ENCODE peak calls at places on chromosomes 13 and 19, in eight cellular contexts. One of them, this sample, is unnamed.

GRCh38 chr19:591099-591958 is 1.6 kb downstream of the HCN2 start:
- DNase-seq in omental fat pad: no peak
- DNase-seq in B cell: no peak
- DNase-seq in D721Med: no peak
- DNase-seq in WTC11: peak; percentile 52
- DNase-seq in astrocyte of the spinal cord: no peak
- DNase-seq in IMR-90: no peak
- DNase-seq in OCI-LY7: no peak
- DNase-seq in this sample: no peak

GRCh38 chr13:95128045-95128643 is 173.1 kb downstream of the ABCC4 start:
- DNase-seq in omental fat pad: no peak
- DNase-seq in B cell: no peak
- DNase-seq in D721Med: no peak
- DNase-seq in WTC11: no peak
- DNase-seq in astrocyte of the spinal cord: peak; percentile 54
- DNase-seq in IMR-90: no peak
- DNase-seq in OCI-LY7: no peak
- DNase-seq in this sample: no peak

GRCh38 chr19:28208745-28209144 is 1004.2 kb downstream of the UQCRFS1 start:
- DNase-seq in omental fat pad: no peak
- DNase-seq in B cell: no peak
- DNase-seq in D721Med: no peak
- DNase-seq in WTC11: no peak
- DNase-seq in astrocyte of the spinal cord: no peak
- DNase-seq in IMR-90: no peak
- DNase-seq in OCI-LY7: no peak
- DNase-seq in this sample: no peak

GRCh38 chr19:9865732-9866627 is 30.9 kb downstream of the PIN1 start:
- DNase-seq in omental fat pad: no peak
- DNase-seq in B cell: no peak
- DNase-seq in D721Med: no peak
- DNase-seq in WTC11: no peak
- DNase-seq in astrocyte of the spinal cord: no peak
- DNase-seq in IMR-90: no peak
- DNase-seq in OCI-LY7: peak; percentile 37
- DNase-seq in this sample: no peak

GRCh38 chr19:16778796-16779411 is 50.3 kb upstream of the SIN3B start:
- DNase-seq in omental fat pad: no peak
- DNase-seq in B cell: peak; percentile 63
- DNase-seq in D721Med: no peak
- DNase-seq in WTC11: peak; percentile 82
- DNase-seq in astrocyte of the spinal cord: peak; percentile 55
- DNase-seq in IMR-90: peak; percentile 55
- DNase-seq in OCI-LY7: peak; percentile 78
- DNase-seq in this sample: peak; percentile 69

GRCh38 chr19:51820821-51821446 is 26.0 kb downstream of the FPR3 start:
- DNase-seq in omental fat pad: no peak
- DNase-seq in B cell: no peak
- DNase-seq in D721Med: no peak
- DNase-seq in WTC11: no peak
- DNase-seq in astrocyte of the spinal cord: no peak
- DNase-seq in IMR-90: no peak
- DNase-seq in OCI-LY7: no peak
- DNase-seq in this sample: no peak

GRCh38 chr13:31947105-31947504 is 84.5 kb upstream of the FRY start:
- DNase-seq in omental fat pad: no peak
- DNase-seq in B cell: no peak
- DNase-seq in D721Med: no peak
- DNase-seq in WTC11: no peak
- DNase-seq in astrocyte of the spinal cord: no peak
- DNase-seq in IMR-90: no peak
- DNase-seq in OCI-LY7: no peak
- DNase-seq in this sample: no peak

GRCh38 chr19:54473071-54473941 is at the start of gene CDC42EP5:
- DNase-seq in omental fat pad: no peak
- DNase-seq in B cell: no peak
- DNase-seq in D721Med: no peak
- DNase-seq in WTC11: no peak
- DNase-seq in astrocyte of the spinal cord: peak; percentile 85
- DNase-seq in IMR-90: peak; percentile 85
- DNase-seq in OCI-LY7: no peak
- DNase-seq in this sample: no peak

GRCh38 chr19:46786236-46787039 is 2.0 kb downstream of the SLC1A5 start:
- DNase-seq in omental fat pad: peak; percentile 69
- DNase-seq in B cell: peak; percentile 72
- DNase-seq in D721Med: no peak
- DNase-seq in WTC11: peak; percentile 45
- DNase-seq in astrocyte of the spinal cord: peak; percentile 69
- DNase-seq in IMR-90: peak; percentile 83
- DNase-seq in OCI-LY7: peak; percentile 82
- DNase-seq in this sample: peak; percentile 84

GRCh38 chr13:113964251-113964995 is 9.5 kb downstream of the C13orf46 start:
- DNase-seq in omental fat pad: no peak
- DNase-seq in B cell: no peak
- DNase-seq in D721Med: no peak
- DNase-seq in WTC11: no peak
- DNase-seq in astrocyte of the spinal cord: no peak
- DNase-seq in IMR-90: no peak
- DNase-seq in OCI-LY7: no peak
- DNase-seq in this sample: no peak

GRCh38 chr19:48738557-48739399 is 1.6 kb downstream of the RASIP1 start:
- DNase-seq in omental fat pad: peak; percentile 85
- DNase-seq in B cell: peak; percentile 95
- DNase-seq in D721Med: peak; percentile 98
- DNase-seq in WTC11: peak; percentile 99
- DNase-seq in astrocyte of the spinal cord: peak; percentile 81
- DNase-seq in IMR-90: peak; percentile 65
- DNase-seq in OCI-LY7: peak; percentile 87
- DNase-seq in this sample: peak; percentile 100

GRCh38 chr13:33518442-33518841 is 232.9 kb upstream of the STARD13 start:
- DNase-seq in omental fat pad: no peak
- DNase-seq in B cell: no peak
- DNase-seq in D721Med: no peak
- DNase-seq in WTC11: no peak
- DNase-seq in astrocyte of the spinal cord: no peak
- DNase-seq in IMR-90: no peak
- DNase-seq in OCI-LY7: no peak
- DNase-seq in this sample: no peak

GRCh38 chr19:47225746-47226425 is 5.1 kb downstream of the BBC3 start:
- DNase-seq in omental fat pad: peak; percentile 58
- DNase-seq in B cell: peak; percentile 95
- DNase-seq in D721Med: peak; percentile 95
- DNase-seq in WTC11: peak; percentile 84
- DNase-seq in astrocyte of the spinal cord: peak; percentile 89
- DNase-seq in IMR-90: peak; percentile 84
- DNase-seq in OCI-LY7: peak; percentile 92
- DNase-seq in this sample: peak; percentile 98

GRCh38 chr19:33215438-33216197 is 10.0 kb downstream of the SLC7A10 start:
- DNase-seq in omental fat pad: no peak
- DNase-seq in B cell: no peak
- DNase-seq in D721Med: no peak
- DNase-seq in WTC11: no peak
- DNase-seq in astrocyte of the spinal cord: no peak
- DNase-seq in IMR-90: no peak
- DNase-seq in OCI-LY7: no peak
- DNase-seq in this sample: no peak

GRCh38 chr13:73274147-73274546 is 215.3 kb downstream of the KLF5 start:
- DNase-seq in omental fat pad: no peak
- DNase-seq in B cell: no peak
- DNase-seq in D721Med: no peak
- DNase-seq in WTC11: no peak
- DNase-seq in astrocyte of the spinal cord: no peak
- DNase-seq in IMR-90: peak; percentile 27
- DNase-seq in OCI-LY7: no peak
- DNase-seq in this sample: no peak

GRCh38 chr19:51111606-51112005 is 3.4 kb upstream of the CTU1 start:
- DNase-seq in omental fat pad: no peak
- DNase-seq in B cell: no peak
- DNase-seq in D721Med: no peak
- DNase-seq in WTC11: no peak
- DNase-seq in astrocyte of the spinal cord: no peak
- DNase-seq in IMR-90: no peak
- DNase-seq in OCI-LY7: no peak
- DNase-seq in this sample: no peak

GRCh38 chr19:18271433-18271841 is 2.8 kb downstream of the IQCN start:
- DNase-seq in omental fat pad: no peak
- DNase-seq in B cell: peak; percentile 71
- DNase-seq in D721Med: no peak
- DNase-seq in WTC11: no peak
- DNase-seq in astrocyte of the spinal cord: no peak
- DNase-seq in IMR-90: no peak
- DNase-seq in OCI-LY7: no peak
- DNase-seq in this sample: no peak

GRCh38 chr13:51913421-51914136 is 51.8 kb downstream of the CCDC70 start:
- DNase-seq in omental fat pad: no peak
- DNase-seq in B cell: no peak
- DNase-seq in D721Med: no peak
- DNase-seq in WTC11: peak; percentile 36
- DNase-seq in astrocyte of the spinal cord: no peak
- DNase-seq in IMR-90: no peak
- DNase-seq in OCI-LY7: peak; percentile 55
- DNase-seq in this sample: no peak

GRCh38 chr13:110363009-110363408 is 55.9 kb downstream of the COL4A2 start:
- DNase-seq in omental fat pad: no peak
- DNase-seq in B cell: no peak
- DNase-seq in D721Med: no peak
- DNase-seq in WTC11: peak; percentile 57
- DNase-seq in astrocyte of the spinal cord: no peak
- DNase-seq in IMR-90: no peak
- DNase-seq in OCI-LY7: no peak
- DNase-seq in this sample: no peak

GRCh38 chr19:869245-870177 is 10.0 kb downstream of the CFD start:
- DNase-seq in omental fat pad: no peak
- DNase-seq in B cell: no peak
- DNase-seq in D721Med: no peak
- DNase-seq in WTC11: no peak
- DNase-seq in astrocyte of the spinal cord: peak; percentile 96
- DNase-seq in IMR-90: peak; percentile 96
- DNase-seq in OCI-LY7: no peak
- DNase-seq in this sample: no peak

DNA sequence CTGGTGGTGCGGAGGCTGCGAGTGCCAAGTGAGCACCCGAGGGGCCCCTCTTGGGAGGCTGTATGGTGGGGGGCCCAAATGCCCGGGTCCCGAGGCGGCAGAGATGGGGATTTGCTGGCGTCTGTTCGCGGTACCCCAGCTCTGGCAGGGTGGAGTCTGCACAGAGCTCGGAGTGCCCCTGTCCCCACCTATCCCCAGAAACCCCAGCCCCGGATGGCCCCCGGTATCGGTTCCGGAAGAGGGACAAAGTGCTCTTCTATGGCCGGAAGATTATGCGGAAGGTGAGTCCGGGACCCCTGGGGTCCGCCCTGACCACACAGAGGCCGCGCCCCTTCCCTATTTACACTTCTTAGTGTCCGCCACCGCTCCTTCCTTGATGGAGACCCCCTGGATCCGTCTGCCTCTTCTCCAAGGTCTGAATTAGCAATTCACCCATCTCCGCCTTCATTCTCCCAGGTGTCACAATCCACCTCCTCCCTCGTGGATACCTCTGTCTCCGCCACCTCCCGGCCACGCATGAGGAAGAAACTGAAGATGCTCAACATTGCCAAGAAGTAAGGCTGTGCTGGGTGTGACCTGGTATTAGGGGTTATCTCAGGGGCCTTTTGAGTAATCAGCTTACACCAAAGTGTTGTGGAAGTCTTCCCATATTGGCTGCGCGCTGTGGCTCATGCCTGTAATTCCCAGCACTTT is 622 bp downstream of the PNPLA6 start:
- DNase-seq in omental fat pad: no peak
- DNase-seq in B cell: no peak
- DNase-seq in D721Med: no peak
- DNase-seq in WTC11: no peak
- DNase-seq in astrocyte of the spinal cord: no peak
- DNase-seq in IMR-90: no peak
- DNase-seq in OCI-LY7: no peak
- DNase-seq in this sample: no peak
- TF ChIP-seq CTCF in omental fat pad: no peak
- TF ChIP-seq CTCF in B cell: no peak
- TF ChIP-seq CTCF in D721Med: no peak
- TF ChIP-seq CTCF in WTC11: no peak
- TF ChIP-seq CTCF in astrocyte of the spinal cord: no peak
- TF ChIP-seq CTCF in IMR-90: no peak
- TF ChIP-seq CTCF in OCI-LY7: no peak
- TF ChIP-seq CTCF in this sample: no peak

GRCh38 chr13:30038884-30039283 is 188.5 kb upstream of the UBL3 start:
- DNase-seq in omental fat pad: no peak
- DNase-seq in B cell: no peak
- DNase-seq in D721Med: peak; percentile 40
- DNase-seq in WTC11: no peak
- DNase-seq in astrocyte of the spinal cord: peak; percentile 46
- DNase-seq in IMR-90: peak; percentile 60
- DNase-seq in OCI-LY7: no peak
- DNase-seq in this sample: no peak
- TF ChIP-seq CTCF in omental fat pad: no peak
- TF ChIP-seq CTCF in B cell: no peak
- TF ChIP-seq CTCF in D721Med: peak; percentile 8
- TF ChIP-seq CTCF in WTC11: no peak
- TF ChIP-seq CTCF in astrocyte of the spinal cord: peak; percentile 12
- TF ChIP-seq CTCF in IMR-90: peak; percentile 9
- TF ChIP-seq CTCF in OCI-LY7: no peak
- TF ChIP-seq CTCF in this sample: no peak

GRCh38 chr19:49912965-49913685 is 15.9 kb upstream of the ATF5 start:
- DNase-seq in omental fat pad: no peak
- DNase-seq in B cell: no peak
- DNase-seq in D721Med: no peak
- DNase-seq in WTC11: peak; percentile 66
- DNase-seq in astrocyte of the spinal cord: no peak
- DNase-seq in IMR-90: peak; percentile 44
- DNase-seq in OCI-LY7: no peak
- DNase-seq in this sample: no peak
- TF ChIP-seq CTCF in omental fat pad: no peak
- TF ChIP-seq CTCF in B cell: no peak
- TF ChIP-seq CTCF in D721Med: no peak
- TF ChIP-seq CTCF in WTC11: no peak
- TF ChIP-seq CTCF in astrocyte of the spinal cord: no peak
- TF ChIP-seq CTCF in IMR-90: no peak
- TF ChIP-seq CTCF in OCI-LY7: peak; percentile 54
- TF ChIP-seq CTCF in this sample: peak; percentile 19

GRCh38 chr19:3060852-3061182 is 1.5 kb downstream of the TLE5 start:
- DNase-seq in omental fat pad: no peak
- DNase-seq in B cell: no peak
- DNase-seq in D721Med: no peak
- DNase-seq in WTC11: no peak
- DNase-seq in astrocyte of the spinal cord: no peak
- DNase-seq in IMR-90: no peak
- DNase-seq in OCI-LY7: no peak
- DNase-seq in this sample: no peak

GRCh38 chr19:3062165-3063105 is at the start of gene TLE5:
- DNase-seq in omental fat pad: no peak
- DNase-seq in B cell: peak; percentile 89
- DNase-seq in D721Med: no peak
- DNase-seq in WTC11: no peak
- DNase-seq in astrocyte of the spinal cord: no peak
- DNase-seq in IMR-90: no peak
- DNase-seq in OCI-LY7: peak; percentile 79
- DNase-seq in this sample: peak; percentile 91

GRCh38 chr19:3064011-3064330 is 1.7 kb upstream of the TLE5 start:
- DNase-seq in omental fat pad: no peak
- DNase-seq in B cell: no peak
- DNase-seq in D721Med: no peak
- DNase-seq in WTC11: no peak
- DNase-seq in astrocyte of the spinal cord: no peak
- DNase-seq in IMR-90: no peak
- DNase-seq in OCI-LY7: no peak
- DNase-seq in this sample: no peak

GRCh38 chr19:3059653-3060052 is 2.6 kb downstream of the TLE5 start:
- DNase-seq in omental fat pad: no peak
- DNase-seq in B cell: no peak
- DNase-seq in D721Med: no peak
- DNase-seq in WTC11: no peak
- DNase-seq in astrocyte of the spinal cord: no peak
- DNase-seq in IMR-90: no peak
- DNase-seq in OCI-LY7: no peak
- DNase-seq in this sample: no peak

GRCh38 chr19:3061214-3062161 is 807 bp downstream of the TLE5 start:
- DNase-seq in omental fat pad: no peak
- DNase-seq in B cell: peak; percentile 86
- DNase-seq in D721Med: no peak
- DNase-seq in WTC11: no peak
- DNase-seq in astrocyte of the spinal cord: no peak
- DNase-seq in IMR-90: peak; percentile 17
- DNase-seq in OCI-LY7: peak; percentile 83
- DNase-seq in this sample: peak; percentile 87
- TF ChIP-seq CTCF in omental fat pad: no peak
- TF ChIP-seq CTCF in B cell: peak; percentile 30
- TF ChIP-seq CTCF in D721Med: peak; percentile 14
- TF ChIP-seq CTCF in WTC11: no peak
- TF ChIP-seq CTCF in astrocyte of the spinal cord: peak; percentile 8
- TF ChIP-seq CTCF in IMR-90: peak; percentile 26
- TF ChIP-seq CTCF in OCI-LY7: peak; percentile 68
- TF ChIP-seq CTCF in this sample: peak; percentile 39